ENCODE peak calls at places on chromosomes 16 and 17, in five cellular contexts. C is AG10803, Z is epithelial cell of proximal tubule, T is HL-60, B is heart right ventricle. X is an unnamed sample.
A peak's percentile ranks its signal among the peaks of the same experiment; 100 is the strongest.

GRCh38 chr16:51939371-51940005 is 607.5 kb downstream of the TOX3 start:
- DNase-seq in T (no peak), B (no peak), C (no peak), Z (no peak), X (no peak)

GRCh38 chr17:57379237-57380054 is 123.1 kb downstream of the MSI2 start:
- DNase-seq in C (no peak), T (no peak), Z (no peak), B (peak; percentile 40), X (no peak)

GRCh38 chr17:48333034-48333491 is 97.0 kb downstream of the SKAP1 start:
- DNase-seq in T (peak; percentile 12), C (peak; percentile 84), Z (no peak), B (no peak), X (no peak)

GRCh38 chr17:9537177-9537776 is 38.3 kb downstream of the STX8 start:
- DNase-seq in B (no peak), T (no peak), C (no peak), Z (no peak), X (no peak)

GRCh38 chr17:38556234-38556633 is 49.5 kb downstream of the SRCIN1 start:
- DNase-seq in Z (no peak), T (no peak), B (no peak), C (no peak), X (no peak)

GRCh38 chr17:1153795-1154546 is 25.8 kb downstream of the ABR start:
- DNase-seq in C (peak; percentile 87), B (no peak), Z (no peak), T (peak; percentile 18), X (peak; percentile 76)

GRCh38 chr17:12406623-12407228 is 259.0 kb upstream of the MYOCD start:
- DNase-seq in Z (no peak), C (peak; percentile 32), T (no peak), B (no peak), X (no peak)

GRCh38 chr17:49108318-49108717 is 24.3 kb upstream of the B4GALNT2 start:
- DNase-seq in B (no peak), T (no peak), C (peak; percentile 66), Z (no peak), X (no peak)

GRCh38 chr16:9821331-9821730 is 360.9 kb downstream of the GRIN2A start:
- DNase-seq in Z (no peak), B (no peak), T (no peak), C (no peak), X (no peak)

GRCh38 chr17:39626171-39626670 is 531 bp upstream of the PPP1R1B start:
- DNase-seq in T (no peak), C (no peak), B (no peak), Z (no peak), X (no peak)

GRCh38 chr17:5705081-5705875 is 121.0 kb upstream of the NLRP1 start:
- DNase-seq in Z (no peak), T (no peak), B (no peak), C (peak; percentile 9), X (no peak)

GRCh38 chr16:25709182-25709581 is 17.4 kb downstream of the HS3ST4 start:
- DNase-seq in T (no peak), B (no peak), C (no peak), Z (no peak), X (no peak)

GRCh38 chr16:75251280-75252048 is at the start of gene BCAR1:
- DNase-seq in T (no peak), Z (no peak), C (peak; percentile 92), B (peak; percentile 90), X (peak; percentile 94)

GRCh38 chr16:76854234-76854633 is 336.8 kb upstream of the MON1B start:
- DNase-seq in Z (peak; percentile 1), B (no peak), T (no peak), C (no peak), X (no peak)

GRCh38 chr16:53922805-53923645 is 219.1 kb downstream of the FTO start:
- DNase-seq in B (no peak), C (no peak), T (no peak), Z (no peak), X (no peak)

GRCh38 chr16:69917739-69918138 is 33.4 kb upstream of the CLEC18A start:
- DNase-seq in B (peak; percentile 35), C (peak; percentile 95), T (no peak), Z (peak; percentile 91), X (peak; percentile 90)

GRCh38 chr17:80195671-80196529 is 24.2 kb downstream of the SGSH start:
- DNase-seq in B (no peak), Z (no peak), C (no peak), T (no peak), X (no peak)

GRCh38 chr17:42275527-42276358 is 448 bp downstream of the STAT5B start:
- DNase-seq in C (peak; percentile 40), B (no peak), T (no peak), Z (no peak), X (no peak)

GRCh38 chr16:76428858-76429257 is 151.7 kb downstream of the CNTNAP4 start:
- DNase-seq in B (no peak), Z (peak; percentile 53), C (no peak), T (no peak), X (no peak)

GRCh38 chr17:58756246-58757161 is 850 bp downstream of the PPM1E start:
- DNase-seq in B (no peak), Z (no peak), T (no peak), C (no peak), X (no peak)

GRCh38 chr16:51326131-51326856 is 175.2 kb upstream of the SALL1 start:
- DNase-seq in T (no peak), C (peak; percentile 70), Z (no peak), B (no peak), X (no peak)

GRCh38 chr17:81833160-81833920 is at the start of gene MCRIP1:
- DNase-seq in T (peak; percentile 96), C (peak; percentile 91), Z (no peak), B (peak; percentile 94), X (peak; percentile 97)

GRCh38 chr17:81831563-81831956 is 1.5 kb downstream of the MCRIP1 start:
- DNase-seq in C (no peak), B (no peak), T (no peak), Z (no peak), X (no peak)

GRCh38 chr17:81831957-81832607 is 1.0 kb downstream of the MCRIP1 start:
- DNase-seq in B (no peak), T (peak; percentile 71), C (peak; percentile 56), Z (no peak), X (peak; percentile 85)

GRCh38 chr17:81833921-81834830 is 674 bp downstream of the PPP1R27 start:
- DNase-seq in T (no peak), B (no peak), Z (no peak), C (no peak), X (no peak)

GRCh38 chr17:81832608-81833159 is 407 bp downstream of the MCRIP1 start:
- DNase-seq in Z (no peak), C (peak; percentile 19), T (peak; percentile 86), B (no peak), X (peak; percentile 75)
- TF ChIP-seq CTCF in Z (no peak), C (no peak), T (no peak), B (no peak), X (no peak)

GRCh38 chr16:49352923-49353322 is 20.7 kb upstream of the C16orf78 start:
- DNase-seq in C (peak; percentile 6), Z (no peak), T (no peak), B (no peak), X (no peak)
- TF ChIP-seq CTCF in C (peak; percentile 26), Z (peak; percentile 39), T (no peak), B (no peak), X (no peak)

DNA sequence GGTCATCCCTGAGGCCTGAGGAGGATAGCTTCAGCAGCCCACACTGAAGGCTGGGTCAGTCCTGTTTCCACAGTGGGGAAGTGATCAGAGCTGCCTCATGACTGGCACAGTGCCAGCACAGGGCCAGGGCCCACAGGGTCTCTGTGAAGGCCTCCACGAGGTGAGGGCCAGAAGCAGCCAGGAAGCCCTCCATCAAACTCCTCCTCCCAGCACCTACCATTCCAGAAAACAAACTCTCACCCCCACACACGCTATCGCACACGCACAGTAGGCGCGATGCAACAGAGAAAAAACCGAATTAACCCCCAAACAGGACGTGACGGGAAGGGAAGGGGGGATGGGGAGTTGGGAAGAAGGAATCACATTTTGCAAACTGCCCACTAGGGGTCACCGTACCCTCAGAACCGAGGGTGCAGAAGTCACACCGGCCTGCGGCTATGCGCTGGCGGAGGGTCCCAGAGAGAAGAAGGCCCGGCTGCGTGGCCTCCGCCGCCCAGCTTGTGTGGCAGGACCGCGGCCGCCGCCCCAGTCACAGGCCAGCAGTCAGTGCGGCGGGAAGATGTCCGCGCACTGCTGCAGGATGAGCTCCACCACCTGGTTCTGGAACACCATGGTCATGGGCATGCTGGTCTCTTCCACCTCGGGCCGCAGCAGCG is 37.6 kb downstream of the ARHGAP27 start:
- DNase-seq in C (peak; percentile 79), Z (no peak), T (no peak), B (peak; percentile 73), X (no peak)
- TF ChIP-seq CTCF in C (peak; percentile 72), Z (peak; percentile 70), T (peak; percentile 65), B (peak; percentile 79), X (peak; percentile 67)

GRCh38 chr16:58464916-58465731 is 34.8 kb upstream of the NDRG4 start:
- DNase-seq in C (no peak), T (no peak), Z (no peak), B (peak; percentile 59), X (no peak)
- TF ChIP-seq CTCF in C (no peak), T (no peak), Z (peak; percentile 32), B (peak; percentile 44), X (no peak)

DNA sequence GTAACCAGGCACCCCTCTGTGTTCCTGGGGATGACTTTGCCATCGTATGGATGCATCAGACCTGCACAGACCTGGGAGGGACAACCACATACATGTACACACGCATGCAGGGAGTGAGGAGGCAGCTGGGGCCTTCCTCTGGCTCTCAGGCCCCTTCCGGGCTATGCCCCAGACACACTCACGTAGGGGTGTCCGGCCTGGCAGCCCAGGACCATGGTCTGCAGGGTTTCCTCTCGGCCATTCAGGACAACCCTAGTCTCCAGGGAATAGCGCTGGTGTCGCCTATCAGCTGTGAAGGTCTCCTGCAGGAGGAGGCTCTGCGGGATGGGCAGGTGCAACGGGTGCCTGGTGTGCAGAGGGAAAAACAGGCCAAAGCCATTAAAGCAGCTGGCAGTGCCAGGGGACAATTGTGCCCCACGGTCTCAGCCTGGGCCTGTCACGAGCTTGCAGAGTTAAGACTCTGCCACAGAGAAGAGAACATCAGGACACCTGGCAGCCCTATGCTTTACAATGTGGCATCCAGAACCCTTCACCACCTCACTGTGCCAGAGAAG is 101.4 kb downstream of the RMI2 start:
- DNase-seq in Z (no peak), T (no peak), C (no peak), B (no peak), X (no peak)
- TF ChIP-seq CTCF in Z (no peak), T (no peak), C (no peak), B (no peak), X (no peak)

GRCh38 chr17:74874615-74875037 is 1.8 kb upstream of the FDXR start:
- DNase-seq in C (no peak), T (no peak), B (no peak), Z (no peak), X (no peak)
- TF ChIP-seq CTCF in C (no peak), T (no peak), B (no peak), Z (no peak), X (no peak)

GRCh38 chr16:5502467-5502869 is 404.9 kb upstream of the EEF2KMT start:
- DNase-seq in C (no peak), B (no peak), T (no peak), Z (no peak), X (no peak)

GRCh38 chr16:5504028-5504758 is 406.6 kb upstream of the EEF2KMT start:
- DNase-seq in C (no peak), B (peak; percentile 5), T (no peak), Z (no peak), X (no peak)

GRCh38 chr16:5502944-5503343 is 405.3 kb upstream of the EEF2KMT start:
- DNase-seq in Z (no peak), T (no peak), B (no peak), C (no peak), X (no peak)

GRCh38 chr16:5506021-5506420 is 408.4 kb upstream of the EEF2KMT start:
- DNase-seq in B (no peak), T (no peak), C (no peak), Z (no peak), X (no peak)

GRCh38 chr16:5505093-5505887 is 407.7 kb upstream of the EEF2KMT start:
- DNase-seq in C (no peak), Z (no peak), B (no peak), T (no peak), X (no peak)
- TF ChIP-seq CTCF in C (no peak), Z (no peak), B (no peak), T (no peak), X (no peak)

X was measured in tibial artery.